ENCODE peak calls at places on chromosomes 4 and X, in four cellular contexts. One of them, this sample, is unnamed.

GRCh38 chr4:2354127-2354526 is 64.3 kb downstream of the ZFYVE28 start:
- DNase-seq in HepG2: no peak
- DNase-seq in H1: no peak
- DNase-seq in GM12878: no peak
- DNase-seq in this sample: peak; percentile 46

GRCh38 chr4:186725422-186726149 is 1.9 kb upstream of the FAT1 start:
- DNase-seq in GM12878: no peak
- DNase-seq in H1: no peak
- DNase-seq in HepG2: peak; percentile 68
- DNase-seq in this sample: peak; percentile 79

GRCh38 chr4:85496933-85497332 is 22.0 kb downstream of the ARHGAP24 start:
- DNase-seq in HepG2: no peak
- DNase-seq in GM12878: no peak
- DNase-seq in H1: no peak
- DNase-seq in this sample: no peak

GRCh38 chrX:139204903-139205667 is 325.5 kb upstream of the F9 start:
- DNase-seq in GM12878: no peak
- DNase-seq in H1: no peak
- DNase-seq in HepG2: no peak
- DNase-seq in this sample: peak; percentile 57

GRCh38 chr4:15718959-15719358 is 16.1 kb downstream of the BST1 start:
- DNase-seq in HepG2: peak; percentile 20
- DNase-seq in GM12878: no peak
- DNase-seq in H1: no peak
- DNase-seq in this sample: no peak

GRCh38 chr4:168800926-168801325 is 209.1 kb downstream of the CBR4 start:
- DNase-seq in HepG2: no peak
- DNase-seq in H1: no peak
- DNase-seq in GM12878: no peak
- DNase-seq in this sample: no peak

GRCh38 chrX:1720826-1721225 is 106.0 kb downstream of the ASMT start:
- DNase-seq in H1: no peak
- DNase-seq in GM12878: no peak
- DNase-seq in HepG2: no peak
- DNase-seq in this sample: no peak

GRCh38 chrX:12488220-12488619 is 303.0 kb upstream of the PRPS2 start:
- DNase-seq in GM12878: no peak
- DNase-seq in HepG2: no peak
- DNase-seq in H1: no peak
- DNase-seq in this sample: no peak

GRCh38 chr4:6342530-6343293 is 73.1 kb downstream of the WFS1 start:
- DNase-seq in GM12878: no peak
- DNase-seq in HepG2: no peak
- DNase-seq in H1: no peak
- DNase-seq in this sample: no peak

DNA sequence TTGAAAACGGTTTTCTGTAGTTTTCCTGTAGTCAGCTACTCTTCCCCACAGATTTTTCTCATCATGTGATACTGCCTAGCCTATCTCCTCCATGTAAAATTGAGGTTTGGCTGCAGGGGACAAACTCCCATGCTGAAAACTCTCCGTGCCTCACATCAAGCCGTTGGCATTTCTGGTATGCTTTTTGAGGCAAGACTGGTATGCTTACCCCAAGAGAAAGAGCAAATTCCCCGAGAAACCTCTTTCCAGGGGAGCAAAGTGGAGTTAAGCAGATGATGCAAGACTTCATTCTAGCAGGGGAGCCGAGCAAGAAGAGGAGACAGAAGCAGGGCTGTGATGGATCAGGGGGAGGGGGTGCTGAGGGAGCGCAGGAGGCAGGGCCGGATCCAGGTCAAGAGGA is 4.8 kb downstream of the SOWAHD start:
- DNase-seq in GM12878: no peak
- DNase-seq in HepG2: no peak
- DNase-seq in H1: no peak
- DNase-seq in this sample: no peak
- TF ChIP-seq BRCA1 in GM12878: no peak
- TF ChIP-seq BRCA1 in HepG2: no peak
- TF ChIP-seq BRCA1 in H1: no peak
- TF ChIP-seq BRCA1 in this sample: no peak

GRCh38 chr4:152255437-152255836 is 280.5 kb downstream of the FBXW7 start:
- DNase-seq in GM12878: peak; percentile 63
- DNase-seq in H1: no peak
- DNase-seq in HepG2: no peak
- DNase-seq in this sample: no peak
- TF ChIP-seq BRCA1 in GM12878: no peak
- TF ChIP-seq BRCA1 in H1: no peak
- TF ChIP-seq BRCA1 in HepG2: no peak
- TF ChIP-seq BRCA1 in this sample: no peak

GRCh38 chr4:156830356-156830755 is 141.2 kb downstream of the PDGFC start:
- DNase-seq in H1: no peak
- DNase-seq in GM12878: no peak
- DNase-seq in HepG2: peak; percentile 1
- DNase-seq in this sample: no peak

GRCh38 chr4:156825074-156825473 is 146.5 kb downstream of the PDGFC start:
- DNase-seq in GM12878: no peak
- DNase-seq in H1: no peak
- DNase-seq in HepG2: no peak
- DNase-seq in this sample: no peak

GRCh38 chr4:156829194-156829593 is 142.4 kb downstream of the PDGFC start:
- DNase-seq in GM12878: no peak
- DNase-seq in H1: no peak
- DNase-seq in HepG2: no peak
- DNase-seq in this sample: no peak

GRCh38 chr4:156824451-156825060 is 147.0 kb downstream of the PDGFC start:
- DNase-seq in H1: no peak
- DNase-seq in GM12878: no peak
- DNase-seq in HepG2: no peak
- DNase-seq in this sample: no peak

GRCh38 chr4:156827519-156827918 is 144.1 kb downstream of the PDGFC start:
- DNase-seq in HepG2: no peak
- DNase-seq in GM12878: no peak
- DNase-seq in H1: no peak
- DNase-seq in this sample: no peak
- TF ChIP-seq BRCA1 in HepG2: no peak
- TF ChIP-seq BRCA1 in GM12878: no peak
- TF ChIP-seq BRCA1 in H1: no peak
- TF ChIP-seq BRCA1 in this sample: no peak

GRCh38 chrX:10579018-10579752 is 41.2 kb downstream of the MID1 start:
- DNase-seq in GM12878: no peak
- DNase-seq in H1: no peak
- DNase-seq in HepG2: peak; percentile 62
- DNase-seq in this sample: no peak

GRCh38 chrX:10579753-10580060 is 40.7 kb downstream of the MID1 start:
- DNase-seq in HepG2: no peak
- DNase-seq in GM12878: no peak
- DNase-seq in H1: no peak
- DNase-seq in this sample: no peak

GRCh38 chrX:10576777-10577444 is 43.5 kb downstream of the MID1 start:
- DNase-seq in H1: no peak
- DNase-seq in GM12878: no peak
- DNase-seq in HepG2: no peak
- DNase-seq in this sample: no peak

GRCh38 chrX:10574663-10575062 is 45.7 kb downstream of the MID1 start:
- DNase-seq in GM12878: no peak
- DNase-seq in H1: no peak
- DNase-seq in HepG2: no peak
- DNase-seq in this sample: no peak

DNA sequence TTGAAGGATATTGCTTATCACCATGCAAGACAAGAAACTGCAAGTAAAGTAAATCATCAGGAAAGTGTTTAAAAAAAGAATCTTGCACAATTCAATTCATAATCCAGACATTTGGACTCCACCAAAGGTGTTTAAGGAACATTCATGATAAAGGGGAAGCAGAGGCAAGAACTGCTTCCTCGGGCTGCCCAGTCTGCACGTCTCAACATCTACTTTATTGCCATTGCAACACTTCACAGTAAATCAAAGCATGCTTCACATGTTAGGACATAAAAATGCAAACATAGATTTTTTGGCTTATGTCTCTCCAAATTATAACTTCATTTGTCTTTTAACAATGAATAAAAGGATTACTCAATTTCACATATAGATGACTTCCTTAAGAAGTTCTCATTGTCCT is 42.5 kb downstream of the MID1 start:
- DNase-seq in HepG2: no peak
- DNase-seq in H1: no peak
- DNase-seq in GM12878: no peak
- DNase-seq in this sample: no peak
- TF ChIP-seq BRCA1 in HepG2: no peak
- TF ChIP-seq BRCA1 in H1: no peak
- TF ChIP-seq BRCA1 in GM12878: no peak
- TF ChIP-seq BRCA1 in this sample: no peak

GRCh38 chr4:4330794-4331193 is 40.7 kb downstream of the ZBTB49 start:
- DNase-seq in H1: no peak
- DNase-seq in GM12878: no peak
- DNase-seq in HepG2: no peak
- DNase-seq in this sample: no peak

GRCh38 chr4:4334798-4335520 is 44.9 kb downstream of the ZBTB49 start:
- DNase-seq in HepG2: peak; percentile 60
- DNase-seq in H1: peak; percentile 31
- DNase-seq in GM12878: no peak
- DNase-seq in this sample: peak; percentile 59

GRCh38 chr4:4333265-4333706 is 43.2 kb downstream of the ZBTB49 start:
- DNase-seq in GM12878: no peak
- DNase-seq in H1: no peak
- DNase-seq in HepG2: no peak
- DNase-seq in this sample: no peak

GRCh38 chr4:4329496-4329895 is 39.4 kb downstream of the ZBTB49 start:
- DNase-seq in GM12878: no peak
- DNase-seq in HepG2: no peak
- DNase-seq in H1: no peak
- DNase-seq in this sample: no peak

GRCh38 chr4:4332529-4332928 is 42.5 kb downstream of the ZBTB49 start:
- DNase-seq in HepG2: no peak
- DNase-seq in GM12878: no peak
- DNase-seq in H1: no peak
- DNase-seq in this sample: no peak
- TF ChIP-seq BRCA1 in HepG2: no peak
- TF ChIP-seq BRCA1 in GM12878: no peak
- TF ChIP-seq BRCA1 in H1: no peak
- TF ChIP-seq BRCA1 in this sample: no peak

GRCh38 chr4:98261291-98262271 is at the start of gene RAP1GDS1:
- DNase-seq in HepG2: peak; percentile 50
- DNase-seq in H1: no peak
- DNase-seq in GM12878: no peak
- DNase-seq in this sample: peak; percentile 41
- TF ChIP-seq BRCA1 in HepG2: no peak
- TF ChIP-seq BRCA1 in H1: no peak
- TF ChIP-seq BRCA1 in GM12878: no peak
- TF ChIP-seq BRCA1 in this sample: no peak

This sample was measured in K562.